ENCODE peak calls at places on chromosomes 7 and 10, in four cellular contexts. One of them, this sample, is unnamed.

GRCh38 chr10:12909836-12910185 is 91.7 kb downstream of the CCDC3 start:
- DNase-seq in retinal pigment epithelial cell: no peak
- DNase-seq in glutamatergic neuron: no peak
- DNase-seq in SK-N-SH: no peak
- DNase-seq in this sample: no peak

GRCh38 chr10:19819419-19820033 is 3.3 kb downstream of the PLXDC2 start:
- DNase-seq in retinal pigment epithelial cell: no peak
- DNase-seq in glutamatergic neuron: no peak
- DNase-seq in SK-N-SH: peak; percentile 66
- DNase-seq in this sample: no peak

GRCh38 chr10:29807407-29807806 is 172.6 kb upstream of the SVIL start:
- DNase-seq in retinal pigment epithelial cell: peak; percentile 28
- DNase-seq in glutamatergic neuron: no peak
- DNase-seq in SK-N-SH: no peak
- DNase-seq in this sample: no peak

GRCh38 chr10:100670828-100671479 is 74.4 kb upstream of the PAX2 start:
- DNase-seq in retinal pigment epithelial cell: no peak
- DNase-seq in glutamatergic neuron: peak; percentile 73
- DNase-seq in SK-N-SH: peak; percentile 92
- DNase-seq in this sample: no peak

GRCh38 chr7:471866-472639 is 47.6 kb downstream of the PDGFA start:
- DNase-seq in retinal pigment epithelial cell: peak; percentile 72
- DNase-seq in glutamatergic neuron: no peak
- DNase-seq in SK-N-SH: no peak
- DNase-seq in this sample: peak; percentile 35

GRCh38 chr7:15086171-15086745 is 183.7 kb upstream of the DGKB start:
- DNase-seq in retinal pigment epithelial cell: no peak
- DNase-seq in glutamatergic neuron: no peak
- DNase-seq in SK-N-SH: no peak
- DNase-seq in this sample: no peak

GRCh38 chr10:71245420-71246325 is 33.3 kb downstream of the UNC5B start:
- DNase-seq in retinal pigment epithelial cell: no peak
- DNase-seq in glutamatergic neuron: no peak
- DNase-seq in SK-N-SH: no peak
- DNase-seq in this sample: no peak

GRCh38 chr7:15755061-15755460 is 68.6 kb upstream of the MEOX2 start:
- DNase-seq in retinal pigment epithelial cell: no peak
- DNase-seq in glutamatergic neuron: no peak
- DNase-seq in SK-N-SH: no peak
- DNase-seq in this sample: no peak

GRCh38 chr7:2639151-2639993 is 7.6 kb downstream of the TTYH3 start:
- DNase-seq in retinal pigment epithelial cell: no peak
- DNase-seq in glutamatergic neuron: peak; percentile 22
- DNase-seq in SK-N-SH: no peak
- DNase-seq in this sample: no peak

GRCh38 chr7:103148131-103148993 is 537 bp downstream of the NAPEPLD start:
- DNase-seq in retinal pigment epithelial cell: no peak
- DNase-seq in glutamatergic neuron: no peak
- DNase-seq in SK-N-SH: peak; percentile 34
- DNase-seq in this sample: no peak

GRCh38 chr10:124504711-124505110 is 43.1 kb downstream of the LHPP start:
- DNase-seq in retinal pigment epithelial cell: no peak
- DNase-seq in glutamatergic neuron: no peak
- DNase-seq in SK-N-SH: no peak
- DNase-seq in this sample: no peak

GRCh38 chr7:137592232-137592896 is 248.8 kb upstream of the PTN start:
- DNase-seq in retinal pigment epithelial cell: no peak
- DNase-seq in glutamatergic neuron: peak; percentile 76
- DNase-seq in SK-N-SH: peak; percentile 74
- DNase-seq in this sample: no peak

GRCh38 chr7:108570146-108570755 is 577 bp downstream of the DNAJB9 start:
- DNase-seq in retinal pigment epithelial cell: peak; percentile 39
- DNase-seq in glutamatergic neuron: no peak
- DNase-seq in SK-N-SH: peak; percentile 64
- DNase-seq in this sample: no peak

GRCh38 chr7:35565927-35566326 is 129.0 kb downstream of the HERPUD2 start:
- DNase-seq in retinal pigment epithelial cell: no peak
- DNase-seq in glutamatergic neuron: no peak
- DNase-seq in SK-N-SH: no peak
- DNase-seq in this sample: no peak

GRCh38 chr10:74439213-74439612 is 288.2 kb downstream of the ADK start:
- DNase-seq in retinal pigment epithelial cell: no peak
- DNase-seq in glutamatergic neuron: no peak
- DNase-seq in SK-N-SH: peak; percentile 24
- DNase-seq in this sample: no peak

GRCh38 chr7:95550546-95550945 is 45.8 kb downstream of the PDK4 start:
- DNase-seq in retinal pigment epithelial cell: no peak
- DNase-seq in glutamatergic neuron: no peak
- DNase-seq in SK-N-SH: no peak
- DNase-seq in this sample: no peak

GRCh38 chr10:32244421-32245207 is 102.3 kb downstream of the EPC1 start:
- DNase-seq in retinal pigment epithelial cell: no peak
- DNase-seq in glutamatergic neuron: no peak
- DNase-seq in SK-N-SH: no peak
- DNase-seq in this sample: no peak

GRCh38 chr10:102226542-102226870 is 407 bp downstream of the ELOVL3 start:
- DNase-seq in retinal pigment epithelial cell: no peak
- DNase-seq in glutamatergic neuron: no peak
- DNase-seq in SK-N-SH: no peak
- DNase-seq in this sample: no peak

GRCh38 chr10:122282909-122283308 is 11.8 kb downstream of the BTBD16 start:
- DNase-seq in retinal pigment epithelial cell: no peak
- DNase-seq in glutamatergic neuron: no peak
- DNase-seq in SK-N-SH: no peak
- DNase-seq in this sample: no peak

GRCh38 chr10:11201911-11202310 is 184.2 kb downstream of the CELF2 start:
- DNase-seq in retinal pigment epithelial cell: no peak
- DNase-seq in glutamatergic neuron: no peak
- DNase-seq in SK-N-SH: no peak
- DNase-seq in this sample: no peak

GRCh38 chr7:916291-916941 is 38.1 kb downstream of the ADAP1 start:
- DNase-seq in retinal pigment epithelial cell: no peak
- DNase-seq in glutamatergic neuron: peak; percentile 24
- DNase-seq in SK-N-SH: peak; percentile 90
- DNase-seq in this sample: no peak

GRCh38 chr10:132337019-132337418 is 5.0 kb downstream of the LRRC27 start:
- DNase-seq in retinal pigment epithelial cell: no peak
- DNase-seq in glutamatergic neuron: no peak
- DNase-seq in SK-N-SH: no peak
- DNase-seq in this sample: no peak

GRCh38 chr10:114188001-114188400 is 8.8 kb downstream of the TDRD1 start:
- DNase-seq in retinal pigment epithelial cell: no peak
- DNase-seq in glutamatergic neuron: no peak
- DNase-seq in SK-N-SH: no peak
- DNase-seq in this sample: no peak

GRCh38 chr10:48284002-48284546 is 9.6 kb upstream of the FRMPD2 start:
- DNase-seq in retinal pigment epithelial cell: no peak
- DNase-seq in glutamatergic neuron: no peak
- DNase-seq in SK-N-SH: no peak
- DNase-seq in this sample: no peak

GRCh38 chr10:133388973-133389818 is 4.8 kb upstream of the MTG1 start:
- DNase-seq in retinal pigment epithelial cell: no peak
- DNase-seq in glutamatergic neuron: no peak
- DNase-seq in SK-N-SH: no peak
- DNase-seq in this sample: no peak

GRCh38 chr10:3096149-3096548 is 28.8 kb downstream of the PFKP start:
- DNase-seq in retinal pigment epithelial cell: no peak
- DNase-seq in glutamatergic neuron: no peak
- DNase-seq in SK-N-SH: no peak
- DNase-seq in this sample: no peak

GRCh38 chr7:78018541-78019456 is 220.2 kb downstream of the PHTF2 start:
- DNase-seq in retinal pigment epithelial cell: no peak
- DNase-seq in glutamatergic neuron: peak; percentile 39
- DNase-seq in SK-N-SH: peak; percentile 52
- DNase-seq in this sample: no peak

GRCh38 chr10:84334806-84335205 is 6.4 kb downstream of the CCSER2 start:
- DNase-seq in retinal pigment epithelial cell: no peak
- DNase-seq in glutamatergic neuron: no peak
- DNase-seq in SK-N-SH: no peak
- DNase-seq in this sample: no peak

GRCh38 chr7:6169805-6170520 is 102.5 kb downstream of the CYTH3 start:
- DNase-seq in retinal pigment epithelial cell: no peak
- DNase-seq in glutamatergic neuron: no peak
- DNase-seq in SK-N-SH: no peak
- DNase-seq in this sample: no peak

GRCh38 chr10:4538016-4538415 is 288.0 kb upstream of the AKR1E2 start:
- DNase-seq in retinal pigment epithelial cell: no peak
- DNase-seq in glutamatergic neuron: no peak
- DNase-seq in SK-N-SH: no peak
- DNase-seq in this sample: no peak

DNA sequence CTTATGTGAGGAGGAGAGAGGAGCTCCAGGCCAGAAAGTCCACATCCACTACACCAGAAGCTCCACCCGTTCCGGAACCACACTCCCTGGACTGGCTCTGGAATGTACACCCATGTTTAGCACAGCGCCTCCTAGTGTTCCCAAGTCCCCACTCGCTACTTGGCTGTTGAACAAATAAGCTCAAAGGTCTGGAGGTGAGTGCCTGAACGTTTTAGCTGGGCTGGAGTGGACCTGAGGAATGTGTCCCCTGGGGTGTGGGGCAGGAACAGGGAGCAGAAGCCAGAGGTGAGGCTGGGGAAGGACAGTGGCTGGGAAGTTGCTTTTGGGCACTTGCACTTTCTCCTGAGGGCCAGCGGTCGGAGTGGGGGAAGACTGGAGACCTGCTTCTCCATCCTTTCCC is 164.1 kb upstream of the CDCA7L start:
- DNase-seq in retinal pigment epithelial cell: no peak
- DNase-seq in glutamatergic neuron: peak; percentile 54
- DNase-seq in SK-N-SH: peak; percentile 35
- DNase-seq in this sample: no peak
- TF ChIP-seq CTCF in retinal pigment epithelial cell: peak; percentile 40
- TF ChIP-seq CTCF in glutamatergic neuron: no peak
- TF ChIP-seq CTCF in SK-N-SH: no peak
- TF ChIP-seq CTCF in this sample: peak; percentile 31

GRCh38 chr10:96374639-96374984 is 15.8 kb upstream of the OPALIN start:
- DNase-seq in retinal pigment epithelial cell: no peak
- DNase-seq in glutamatergic neuron: peak; percentile 39
- DNase-seq in SK-N-SH: peak; percentile 51
- DNase-seq in this sample: no peak
- TF ChIP-seq CTCF in retinal pigment epithelial cell: peak; percentile 20
- TF ChIP-seq CTCF in glutamatergic neuron: no peak
- TF ChIP-seq CTCF in SK-N-SH: no peak
- TF ChIP-seq CTCF in this sample: no peak

GRCh38 chr7:158357106-158357897 is 230.3 kb downstream of the PTPRN2 start:
- DNase-seq in retinal pigment epithelial cell: no peak
- DNase-seq in glutamatergic neuron: no peak
- DNase-seq in SK-N-SH: no peak
- DNase-seq in this sample: no peak

GRCh38 chr7:158356454-158356853 is 231.2 kb downstream of the PTPRN2 start:
- DNase-seq in retinal pigment epithelial cell: no peak
- DNase-seq in glutamatergic neuron: no peak
- DNase-seq in SK-N-SH: no peak
- DNase-seq in this sample: no peak

GRCh38 chr7:158354861-158355260 is 232.8 kb downstream of the PTPRN2 start:
- DNase-seq in retinal pigment epithelial cell: no peak
- DNase-seq in glutamatergic neuron: no peak
- DNase-seq in SK-N-SH: no peak
- DNase-seq in this sample: no peak

GRCh38 chr7:158353606-158354570 is 233.7 kb downstream of the PTPRN2 start:
- DNase-seq in retinal pigment epithelial cell: no peak
- DNase-seq in glutamatergic neuron: peak; percentile 53
- DNase-seq in SK-N-SH: peak; percentile 82
- DNase-seq in this sample: no peak

DNA sequence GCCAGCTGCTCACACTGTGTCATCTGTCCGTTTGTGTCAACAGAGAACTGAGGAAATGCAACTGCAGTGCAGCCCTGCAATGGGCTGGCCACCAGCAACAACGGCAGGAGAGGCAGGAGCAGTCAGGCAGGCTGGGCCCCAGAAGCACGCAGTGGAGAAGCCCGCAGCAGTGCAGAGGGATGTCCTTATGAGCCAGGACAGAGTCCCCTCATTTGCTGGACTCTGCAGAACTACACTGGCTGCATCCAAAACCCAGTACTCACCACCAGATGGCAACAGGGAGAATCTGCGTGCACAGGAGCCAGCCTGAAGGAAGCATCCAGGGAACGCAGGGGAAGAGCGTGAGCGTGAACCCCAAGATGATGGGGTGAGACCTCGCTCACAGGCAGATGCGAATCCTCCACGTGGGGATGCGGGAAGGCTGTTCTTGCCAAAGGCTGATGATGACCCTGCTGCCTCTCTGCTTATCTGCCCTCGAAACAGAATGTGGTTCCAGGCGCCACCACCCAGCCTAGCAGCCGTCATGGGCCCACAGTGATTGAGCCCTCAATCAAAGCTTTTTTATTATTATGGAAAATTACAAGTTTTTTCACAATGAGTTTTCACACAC is 232.1 kb downstream of the PTPRN2 start:
- DNase-seq in retinal pigment epithelial cell: no peak
- DNase-seq in glutamatergic neuron: peak; percentile 36
- DNase-seq in SK-N-SH: no peak
- DNase-seq in this sample: no peak
- TF ChIP-seq CTCF in retinal pigment epithelial cell: no peak
- TF ChIP-seq CTCF in glutamatergic neuron: peak; percentile 24
- TF ChIP-seq CTCF in SK-N-SH: no peak
- TF ChIP-seq CTCF in this sample: no peak

GRCh38 chr10:34522542-34522941 is 292.6 kb downstream of the PARD3 start:
- DNase-seq in retinal pigment epithelial cell: no peak
- DNase-seq in glutamatergic neuron: no peak
- DNase-seq in SK-N-SH: peak; percentile 22
- DNase-seq in this sample: no peak
- TF ChIP-seq CTCF in retinal pigment epithelial cell: peak; percentile 50
- TF ChIP-seq CTCF in glutamatergic neuron: no peak
- TF ChIP-seq CTCF in SK-N-SH: peak; percentile 59
- TF ChIP-seq CTCF in this sample: peak; percentile 16

GRCh38 chr10:47165168-47165710 is 134.8 kb upstream of the GDF10 start:
- DNase-seq in retinal pigment epithelial cell: no peak
- DNase-seq in glutamatergic neuron: no peak
- DNase-seq in SK-N-SH: no peak
- DNase-seq in this sample: no peak
- TF ChIP-seq CTCF in retinal pigment epithelial cell: no peak
- TF ChIP-seq CTCF in glutamatergic neuron: no peak
- TF ChIP-seq CTCF in SK-N-SH: no peak
- TF ChIP-seq CTCF in this sample: no peak